ENCODE peak calls at places on chromosomes 11 and 22, in five cellular contexts. F, J, Q, P and I are unnamed samples.
A peak's percentile ranks its signal among the peaks of the same experiment; 100 is the strongest.

GRCh38 chr11:133227674-133228111 is 304.6 kb downstream of the OPCML start:
- DNase-seq in F (no peak), J (no peak), Q (no peak), P (no peak), I (no peak)

GRCh38 chr11:118045191-118045590 is 31.7 kb upstream of the TMPRSS4 start:
- DNase-seq in F (no peak), J (no peak), Q (no peak), P (no peak), I (no peak)

GRCh38 chr22:28438183-28438778 is 241.4 kb downstream of the TTC28 start:
- DNase-seq in F (no peak), J (no peak), Q (no peak), P (no peak), I (no peak)

GRCh38 chr11:64762277-64762915 is 2.6 kb upstream of the PYGM start:
- DNase-seq in F (no peak), J (no peak), Q (no peak), P (peak; percentile 42), I (no peak)

GRCh38 chr11:27468209-27468608 is 4.4 kb downstream of the LGR4 start:
- DNase-seq in F (peak; percentile 68), J (peak; percentile 53), Q (peak; percentile 65), P (peak; percentile 38), I (peak; percentile 84)

GRCh38 chr11:64531906-64532312 is 59.1 kb upstream of the SLC22A12 start:
- DNase-seq in F (no peak), J (no peak), Q (no peak), P (peak; percentile 48), I (no peak)

GRCh38 chr11:26780686-26781085 is 58.8 kb upstream of the SLC5A12 start:
- DNase-seq in F (no peak), J (peak; percentile 3), Q (no peak), P (no peak), I (peak; percentile 39)

GRCh38 chr11:134556186-134556585 is 144.1 kb upstream of the B3GAT1 start:
- DNase-seq in F (no peak), J (no peak), Q (no peak), P (no peak), I (no peak)

GRCh38 chr11:125344846-125345705 is 151.0 kb downstream of the FEZ1 start:
- DNase-seq in F (no peak), J (no peak), Q (no peak), P (no peak), I (no peak)

GRCh38 chr11:113555071-113555739 is 80.0 kb upstream of the DRD2 start:
- DNase-seq in F (no peak), J (no peak), Q (no peak), P (no peak), I (no peak)

GRCh38 chr11:63922673-63923192 is 5.8 kb upstream of the RCOR2 start:
- DNase-seq in F (no peak), J (no peak), Q (no peak), P (no peak), I (no peak)

DNA sequence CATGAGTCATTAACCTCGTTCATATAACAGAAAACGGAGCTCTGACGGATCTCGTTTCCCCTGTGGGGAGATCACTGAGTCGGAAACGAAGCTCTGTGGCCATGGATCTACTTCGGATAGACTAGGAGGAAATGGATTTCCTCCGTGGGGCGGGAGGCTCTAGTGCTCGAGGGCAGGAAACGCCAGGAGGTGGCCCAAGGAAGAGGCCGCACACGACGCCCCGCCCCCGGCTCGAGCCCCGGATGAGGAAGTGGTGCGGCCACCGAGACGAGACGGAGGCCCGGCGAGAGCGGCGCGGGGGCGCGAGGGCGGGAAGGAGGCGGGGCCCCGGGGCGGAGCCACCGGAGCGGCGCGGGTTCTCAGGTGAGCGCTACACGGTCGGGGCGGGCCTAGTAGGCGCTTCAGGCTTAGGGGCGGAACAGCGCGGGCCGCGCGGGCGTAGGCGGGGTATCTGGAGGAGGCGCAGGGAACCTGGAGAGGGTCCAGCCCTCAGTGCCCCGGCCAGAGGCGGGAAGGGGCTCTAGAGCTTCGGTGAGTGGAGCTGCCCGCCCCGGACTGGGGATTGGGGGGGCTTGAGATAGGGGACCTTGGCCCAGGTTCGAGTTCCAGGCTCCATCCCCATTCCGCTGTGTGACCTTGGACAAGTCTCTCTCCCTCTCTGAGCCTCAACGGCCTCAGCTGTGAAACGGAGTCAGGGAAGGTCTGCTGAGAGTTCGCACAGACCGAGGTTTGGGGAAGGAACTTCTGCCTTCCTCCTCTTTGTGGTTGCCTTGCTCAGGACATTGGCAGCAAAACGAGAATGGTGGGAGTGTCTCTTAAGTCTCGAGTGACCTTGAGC is at the start of gene DEPDC5:
- DNase-seq in F (peak; percentile 56), J (peak; percentile 86), Q (peak; percentile 97), P (peak; percentile 96), I (peak; percentile 94)
- TF ChIP-seq CTCF in F (no peak), J (peak; percentile 5), Q (no peak), P (no peak), I (no peak)

DNA sequence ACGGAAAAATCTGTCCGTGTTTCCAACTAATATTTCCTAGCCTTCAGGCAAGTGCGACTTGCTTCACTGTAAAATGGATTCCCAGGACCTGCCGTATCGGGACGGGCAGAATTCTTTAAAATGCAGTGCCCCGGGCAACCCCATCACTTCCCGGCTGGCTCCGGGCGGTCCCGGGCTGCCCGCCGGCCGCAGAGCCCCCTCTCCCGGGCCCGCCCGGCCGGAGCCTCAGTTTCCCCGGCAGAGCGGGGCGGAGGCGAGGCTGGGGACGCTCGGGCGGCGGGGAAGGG is 84.1 kb upstream of the WNT7B start:
- DNase-seq in F (no peak), J (no peak), Q (no peak), P (no peak), I (no peak)
- TF ChIP-seq CTCF in F (no peak), J (no peak), Q (no peak), P (no peak), I (no peak)

DNA sequence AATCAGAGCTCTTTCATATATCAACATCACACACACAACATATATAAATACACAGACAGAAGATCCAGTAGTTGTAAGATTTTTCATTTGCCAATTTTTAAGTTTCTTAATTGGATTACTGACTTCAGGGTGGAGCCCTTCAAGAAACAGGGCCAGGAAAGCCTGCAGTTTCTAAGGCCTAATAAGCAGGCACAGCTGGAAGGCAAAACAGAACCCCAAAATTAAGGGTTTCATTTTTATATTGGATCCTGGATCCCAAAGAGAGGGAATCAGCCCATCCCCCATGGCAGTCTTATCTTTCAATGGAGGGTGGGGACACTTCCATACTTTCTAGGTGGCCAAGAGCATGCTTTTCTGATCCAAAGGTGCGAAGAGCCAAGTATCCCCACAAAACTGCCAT is 4.7 kb upstream of the C1QTNF6 start:
- DNase-seq in F (no peak), J (no peak), Q (no peak), P (no peak), I (no peak)
- TF ChIP-seq CTCF in F (no peak), J (no peak), Q (no peak), P (no peak), I (no peak)

DNA sequence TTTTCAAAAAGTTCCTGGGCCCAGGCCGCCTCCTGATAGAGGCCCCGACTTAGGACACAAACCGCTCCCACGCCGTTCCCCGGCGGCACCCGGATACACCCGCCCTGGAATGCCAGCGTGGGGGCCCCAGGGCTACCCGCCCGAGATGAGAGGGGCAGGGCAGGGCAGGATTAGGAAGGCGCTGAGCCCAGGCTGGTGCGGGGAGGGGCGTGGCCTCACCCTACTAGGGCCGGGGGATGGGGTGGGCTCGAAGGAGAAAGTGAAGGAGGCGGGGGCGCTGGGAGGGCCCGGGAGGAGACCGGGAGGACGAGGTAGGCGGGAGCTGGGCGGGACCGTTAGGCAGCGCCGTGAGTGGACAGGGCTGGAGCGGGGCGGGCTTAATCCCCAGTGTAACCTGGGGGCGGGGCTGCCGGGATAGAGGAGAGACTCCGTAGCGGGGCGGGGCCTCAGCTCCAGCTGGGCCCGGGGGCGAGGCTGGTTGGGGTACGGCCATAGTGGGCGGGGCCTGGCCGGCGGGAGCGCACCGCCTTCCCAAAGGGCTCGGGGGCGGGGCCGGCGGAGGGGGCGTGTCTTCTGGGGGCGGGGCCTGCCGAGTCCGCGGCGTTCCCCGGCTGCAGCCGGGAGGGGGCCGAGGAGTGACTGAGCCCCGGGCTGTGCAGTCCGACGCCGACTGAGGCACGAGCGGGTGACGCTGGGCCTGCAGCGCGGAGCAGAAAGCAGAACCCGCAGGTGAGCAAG is at the start of gene CD82:
- DNase-seq in F (peak; percentile 90), J (peak; percentile 97), Q (peak; percentile 100), P (peak; percentile 98), I (peak; percentile 99)
- TF ChIP-seq CTCF in F (no peak), J (peak; percentile 40), Q (peak; percentile 42), P (peak; percentile 2), I (no peak)